ENCODE peak calls at places on chromosomes 3 and 15, in seven cellular contexts. A, K, C, N, Z, D and Q are unnamed samples.

GRCh38 chr3:183895296-183895695 is 10.6 kb upstream of the PARL start:
- DNase-seq in N (no peak), C (no peak), A (no peak), Z (peak), K (no peak), D (peak), Q (no peak)

GRCh38 chr3:53809267-53809666 is 37.0 kb downstream of the CHDH start:
- DNase-seq in D (no peak), N (no peak), A (no peak), Z (no peak), C (no peak), K (no peak), Q (no peak)

GRCh38 chr3:101867521-101867920 is 18.2 kb downstream of the NFKBIZ start:
- DNase-seq in C (no peak), D (no peak), K (no peak), N (no peak), A (no peak), Z (no peak), Q (no peak)

GRCh38 chr15:77739591-77740378 is 107.1 kb upstream of the LINGO1 start:
- DNase-seq in N (no peak), Z (no peak), D (no peak), C (no peak), K (no peak), A (no peak), Q (no peak)

GRCh38 chr3:119315600-119316312 is 21.6 kb downstream of the ARHGAP31 start:
- DNase-seq in A (no peak), K (no peak), C (no peak), D (no peak), Z (peak), N (no peak), Q (no peak)

GRCh38 chr3:189262746-189263145 is 91.0 kb downstream of the TPRG1 start:
- DNase-seq in N (no peak), A (no peak), K (no peak), C (no peak), Z (no peak), D (no peak), Q (no peak)

GRCh38 chr3:126926684-126927404 is 56.1 kb upstream of the PLXNA1 start:
- DNase-seq in D (peak), K (no peak), A (no peak), N (no peak), Z (peak), C (no peak), Q (no peak)

GRCh38 chr3:71955549-71956373 is 170.8 kb upstream of the PROK2 start:
- DNase-seq in C (peak), Z (peak), K (peak), N (peak), D (peak), A (peak), Q (peak)

GRCh38 chr3:25648107-25648535 is 16.6 kb downstream of the TOP2B start:
- DNase-seq in C (peak), N (no peak), D (peak), A (peak), K (peak), Z (peak), Q (peak)

GRCh38 chr15:69677403-69677802 is 224.8 kb downstream of the RPLP1 start:
- DNase-seq in C (no peak), Z (no peak), A (no peak), N (no peak), K (no peak), D (no peak), Q (no peak)

GRCh38 chr15:84979651-84980050 is 2.0 kb upstream of the PDE8A start:
- DNase-seq in A (peak), K (no peak), D (no peak), N (peak), Z (no peak), C (no peak), Q (peak)

GRCh38 chr3:96201463-96201862 is 612.9 kb upstream of the EPHA6 start:
- DNase-seq in K (no peak), D (no peak), N (no peak), C (no peak), A (no peak), Z (no peak), Q (peak)

GRCh38 chr15:92821491-92822116 is 78.5 kb upstream of the CHD2 start:
- DNase-seq in A (no peak), N (no peak), C (no peak), K (no peak), D (no peak), Z (no peak), Q (peak)

GRCh38 chr3:186013312-186013711 is 75.5 kb upstream of the TRA2B start:
- DNase-seq in D (no peak), N (no peak), C (no peak), A (no peak), Z (no peak), K (no peak), Q (no peak)

GRCh38 chr3:23075478-23075877 is 127.6 kb upstream of the UBE2E2 start:
- DNase-seq in N (no peak), K (no peak), Z (peak), C (no peak), D (peak), A (no peak), Q (no peak)

GRCh38 chr3:98980915-98981596 is 79.6 kb upstream of the DCBLD2 start:
- DNase-seq in D (peak), Z (peak), N (no peak), K (no peak), A (no peak), C (no peak), Q (no peak)

GRCh38 chr3:21705769-21706168 is 45.2 kb downstream of the ZNF385D start:
- DNase-seq in K (peak), D (peak), N (no peak), Z (peak), C (peak), A (no peak), Q (no peak)

GRCh38 chr3:143000525-143000924 is 845 bp upstream of the U2SURP start:
- DNase-seq in N (no peak), C (no peak), Z (peak), A (peak), D (peak), K (no peak), Q (peak)

GRCh38 chr15:35740761-35741160 is 194.8 kb upstream of the DPH6 start:
- DNase-seq in N (no peak), C (no peak), A (no peak), K (peak), Z (peak), D (peak), Q (no peak)

GRCh38 chr3:153840487-153840886 is 280.7 kb upstream of the ARHGEF26 start:
- DNase-seq in A (no peak), D (no peak), C (no peak), K (no peak), N (no peak), Z (no peak), Q (no peak)

GRCh38 chr3:194342861-194343560 is 8.1 kb downstream of the CPN2 start:
- DNase-seq in Z (no peak), D (no peak), N (no peak), A (no peak), K (no peak), C (no peak), Q (no peak)

GRCh38 chr15:49225572-49226281 is 55.7 kb downstream of the GALK2 start:
- DNase-seq in Z (peak), A (no peak), D (peak), C (no peak), N (no peak), K (no peak), Q (no peak)

DNA sequence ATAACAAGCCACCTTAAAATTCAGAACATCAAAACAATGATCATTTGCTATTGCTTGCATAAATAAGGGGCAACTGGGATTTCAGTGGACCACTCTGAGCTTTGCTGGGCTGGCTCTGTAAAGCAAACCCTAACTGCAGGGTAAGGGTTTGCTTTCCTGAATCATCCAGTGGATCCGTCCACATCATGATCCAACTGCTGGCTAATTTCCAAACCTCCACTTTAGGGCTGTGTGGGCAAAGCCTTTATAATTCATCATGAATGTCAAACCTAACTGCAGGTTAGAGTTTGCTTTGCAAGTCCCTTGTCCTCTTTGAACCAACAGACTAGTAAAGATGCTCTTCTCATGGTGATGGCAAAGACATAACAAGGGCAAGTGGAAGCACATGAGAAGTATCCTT is 76.1 kb downstream of the SYNPR start:
- DNase-seq in D (no peak), C (no peak), N (no peak), A (no peak), K (no peak), Z (peak), Q (no peak)
- TF ChIP-seq CTCF in D (no peak), C (no peak), N (no peak), A (no peak), K (no peak), Z (no peak), Q (no peak)

GRCh38 chr15:56098230-56098899 is 105.0 kb upstream of the NEDD4 start:
- DNase-seq in D (no peak), K (no peak), C (no peak), N (no peak), Z (no peak), A (no peak), Q (no peak)
- TF ChIP-seq CTCF in D (no peak), K (no peak), C (no peak), N (no peak), Z (no peak), A (no peak), Q (no peak)

DNA sequence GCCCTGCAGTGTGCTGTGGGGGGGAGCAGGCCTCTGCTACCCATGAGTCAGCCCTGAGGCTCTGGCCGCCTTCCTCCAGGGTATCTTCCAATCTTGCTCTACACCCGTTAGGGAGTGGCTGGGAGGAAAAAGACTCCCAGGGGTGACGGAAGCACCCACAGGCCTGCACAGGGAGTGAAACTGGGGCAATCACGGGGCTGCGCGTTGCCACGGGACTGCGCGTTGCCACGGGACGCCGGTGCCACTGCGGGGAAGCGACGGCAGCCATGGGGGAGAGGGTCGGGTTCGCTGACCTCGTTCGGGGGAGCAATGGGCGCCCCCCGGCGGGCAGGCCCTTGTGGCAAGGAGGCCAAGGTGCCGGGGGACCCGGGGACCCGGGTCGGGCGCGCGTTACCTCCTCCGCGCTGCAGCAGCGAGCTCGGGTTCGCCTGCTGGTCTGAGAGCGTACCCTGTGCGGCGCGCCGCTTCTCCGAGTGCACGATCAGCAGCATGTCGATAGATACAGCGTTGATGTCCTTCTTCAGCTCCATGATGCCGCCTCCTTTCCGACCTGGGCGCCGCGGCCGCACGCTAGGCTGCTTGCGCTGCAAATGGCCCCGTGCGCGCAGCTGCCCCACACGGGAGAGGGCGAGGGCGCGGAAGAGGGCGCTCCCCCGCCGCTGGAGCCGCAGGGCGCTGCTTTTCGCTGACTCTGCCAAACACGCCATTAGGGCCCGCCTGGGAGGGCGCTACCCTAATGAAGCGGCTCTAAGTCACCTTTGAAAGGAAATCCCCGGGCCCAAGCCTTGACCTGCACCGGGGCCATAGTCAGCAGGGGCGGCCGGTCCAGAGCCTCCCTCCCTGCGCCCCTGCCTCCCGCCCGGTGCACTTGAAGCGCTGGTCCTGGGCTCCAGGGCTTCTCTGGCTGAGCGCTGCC is at the start of gene KY:
- DNase-seq in Z (peak), N (peak), K (no peak), D (no peak), A (no peak), C (no peak), Q (peak)
- TF ChIP-seq CTCF in Z (no peak), N (no peak), K (peak), D (no peak), A (no peak), C (no peak), Q (no peak)

GRCh38 chr3:172071780-172072179 is 32.4 kb downstream of the FNDC3B start:
- DNase-seq in Z (no peak), D (no peak), A (no peak), K (no peak), N (no peak), C (no peak), Q (no peak)
- TF ChIP-seq CTCF in Z (no peak), D (no peak), A (no peak), K (no peak), N (no peak), C (no peak), Q (no peak)

GRCh38 chr15:54088837-54089236 is 110.6 kb downstream of the UNC13C start:
- DNase-seq in D (no peak), A (no peak), C (no peak), N (no peak), Z (no peak), K (no peak), Q (no peak)

GRCh38 chr15:54083501-54083900 is 105.3 kb downstream of the UNC13C start:
- DNase-seq in K (no peak), D (no peak), N (no peak), C (no peak), Z (no peak), A (no peak), Q (no peak)

DNA sequence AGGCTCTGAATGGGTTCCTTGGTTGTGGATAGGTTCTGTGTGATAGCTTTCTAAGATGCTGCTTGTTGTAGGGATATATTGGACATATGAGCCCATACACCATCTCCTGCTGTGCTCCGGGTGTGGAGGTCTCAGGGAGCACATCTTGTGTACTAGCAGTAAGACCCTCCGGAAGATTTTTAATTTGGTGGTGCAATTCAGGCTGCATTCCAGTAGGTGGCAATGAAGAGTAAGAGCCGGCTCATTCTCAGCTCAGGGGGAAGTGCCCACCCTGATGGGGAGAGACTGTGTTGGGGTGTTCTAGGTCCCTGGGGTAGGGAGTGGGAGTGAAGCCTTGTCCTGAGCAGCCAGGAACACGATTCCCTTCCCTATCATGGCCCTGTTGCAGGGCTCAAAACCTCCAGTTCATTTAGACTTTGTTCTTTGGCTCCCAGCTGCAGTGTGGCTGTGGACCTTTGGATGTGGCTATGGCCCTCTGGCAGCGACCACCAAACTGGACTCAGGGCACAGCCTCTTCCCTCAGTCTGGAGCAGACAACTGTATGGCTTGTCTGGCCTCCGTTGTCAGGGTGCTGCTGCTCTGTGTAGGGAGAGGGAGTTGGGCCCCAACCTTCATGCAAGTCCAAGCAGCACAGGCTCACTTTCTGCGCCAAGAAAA is 104.7 kb downstream of the UNC13C start:
- DNase-seq in N (no peak), C (no peak), A (no peak), Z (peak), K (no peak), D (peak), Q (no peak)
- TF ChIP-seq CTCF in N (peak), C (peak), A (peak), Z (peak), K (peak), D (peak), Q (peak)